ENCODE peak calls at places on chromosome 6, in seven cellular contexts. R, U, E, L, N, S and A are unnamed samples.

GRCh38 chr6:16105874-16106273 is 23.0 kb upstream of the MYLIP start:
- DNase-seq in R (no peak), U (no peak), E (no peak), L (no peak), N (peak; percentile 27), S (peak; percentile 13), A (no peak)

GRCh38 chr6:123962508-123962907 is 158.8 kb downstream of the NKAIN2 start:
- DNase-seq in R (no peak), U (no peak), E (peak; percentile 83), L (no peak), N (no peak), S (peak; percentile 69), A (no peak)

GRCh38 chr6:52741872-52742271 is 21.4 kb downstream of the GSTA2 start:
- DNase-seq in R (no peak), U (no peak), E (no peak), L (no peak), N (no peak), S (no peak), A (no peak)

GRCh38 chr6:89050155-89050554 is 30.4 kb upstream of the PNRC1 start:
- DNase-seq in R (peak; percentile 52), U (no peak), E (no peak), L (no peak), N (peak; percentile 91), S (peak; percentile 43), A (peak; percentile 42)

GRCh38 chr6:122407712-122408111 is 8.3 kb downstream of the HSF2 start:
- DNase-seq in R (no peak), U (no peak), E (no peak), L (no peak), N (no peak), S (no peak), A (no peak)

GRCh38 chr6:6131492-6132109 is 124.9 kb upstream of the NRN1 start:
- DNase-seq in R (no peak), U (no peak), E (no peak), L (peak; percentile 86), N (no peak), S (peak; percentile 29), A (peak; percentile 13)

GRCh38 chr6:11043552-11043960 is 549 bp downstream of the ELOVL2 start:
- DNase-seq in R (no peak), U (no peak), E (no peak), L (no peak), N (no peak), S (peak; percentile 32), A (no peak)

GRCh38 chr6:167735498-167736201 is 91.1 kb upstream of the AFDN start:
- DNase-seq in R (no peak), U (no peak), E (no peak), L (no peak), N (no peak), S (no peak), A (no peak)

GRCh38 chr6:14721103-14721758 is 524.6 kb upstream of the JARID2 start:
- DNase-seq in R (no peak), U (no peak), E (no peak), L (no peak), N (peak; percentile 61), S (peak; percentile 43), A (no peak)

GRCh38 chr6:31227143-31227542 is 44.7 kb downstream of the HLA-C start:
- DNase-seq in R (no peak), U (no peak), E (no peak), L (no peak), N (no peak), S (no peak), A (no peak)

GRCh38 chr6:132483779-132484679 is 28.9 kb downstream of the STX7 start:
- DNase-seq in R (no peak), U (no peak), E (no peak), L (peak; percentile 72), N (peak; percentile 82), S (peak; percentile 76), A (no peak)

GRCh38 chr6:145204258-145204766 is 531.0 kb downstream of the EPM2A start:
- DNase-seq in R (no peak), U (no peak), E (no peak), L (no peak), N (no peak), S (no peak), A (no peak)

GRCh38 chr6:169520104-169520503 is 181.7 kb downstream of the WDR27 start:
- DNase-seq in R (no peak), U (no peak), E (no peak), L (no peak), N (peak; percentile 69), S (no peak), A (no peak)

GRCh38 chr6:43129434-43130194 is 41.5 kb upstream of the SRF start:
- DNase-seq in R (no peak), U (peak; percentile 70), E (no peak), L (peak; percentile 62), N (peak; percentile 55), S (peak; percentile 39), A (peak; percentile 35)

GRCh38 chr6:8814440-8815000 is 379.2 kb upstream of the SLC35B3 start:
- DNase-seq in R (no peak), U (no peak), E (no peak), L (no peak), N (no peak), S (no peak), A (no peak)

GRCh38 chr6:44245912-44246662 is 814 bp upstream of the HSP90AB1 start:
- DNase-seq in R (peak; percentile 86), U (peak; percentile 92), E (peak; percentile 97), L (peak; percentile 95), N (peak; percentile 85), S (peak; percentile 92), A (peak; percentile 92)

GRCh38 chr6:44249082-44249748 is 2.3 kb downstream of the HSP90AB1 start:
- DNase-seq in R (no peak), U (no peak), E (no peak), L (no peak), N (no peak), S (no peak), A (no peak)

GRCh38 chr6:44246663-44247337 is at the start of gene HSP90AB1:
- DNase-seq in R (peak; percentile 99), U (peak; percentile 95), E (peak; percentile 95), L (peak; percentile 97), N (peak; percentile 99), S (peak; percentile 98), A (peak; percentile 95)

GRCh38 chr6:44248579-44248978 is 1.7 kb downstream of the HSP90AB1 start:
- DNase-seq in R (no peak), U (no peak), E (no peak), L (no peak), N (no peak), S (no peak), A (no peak)

DNA sequence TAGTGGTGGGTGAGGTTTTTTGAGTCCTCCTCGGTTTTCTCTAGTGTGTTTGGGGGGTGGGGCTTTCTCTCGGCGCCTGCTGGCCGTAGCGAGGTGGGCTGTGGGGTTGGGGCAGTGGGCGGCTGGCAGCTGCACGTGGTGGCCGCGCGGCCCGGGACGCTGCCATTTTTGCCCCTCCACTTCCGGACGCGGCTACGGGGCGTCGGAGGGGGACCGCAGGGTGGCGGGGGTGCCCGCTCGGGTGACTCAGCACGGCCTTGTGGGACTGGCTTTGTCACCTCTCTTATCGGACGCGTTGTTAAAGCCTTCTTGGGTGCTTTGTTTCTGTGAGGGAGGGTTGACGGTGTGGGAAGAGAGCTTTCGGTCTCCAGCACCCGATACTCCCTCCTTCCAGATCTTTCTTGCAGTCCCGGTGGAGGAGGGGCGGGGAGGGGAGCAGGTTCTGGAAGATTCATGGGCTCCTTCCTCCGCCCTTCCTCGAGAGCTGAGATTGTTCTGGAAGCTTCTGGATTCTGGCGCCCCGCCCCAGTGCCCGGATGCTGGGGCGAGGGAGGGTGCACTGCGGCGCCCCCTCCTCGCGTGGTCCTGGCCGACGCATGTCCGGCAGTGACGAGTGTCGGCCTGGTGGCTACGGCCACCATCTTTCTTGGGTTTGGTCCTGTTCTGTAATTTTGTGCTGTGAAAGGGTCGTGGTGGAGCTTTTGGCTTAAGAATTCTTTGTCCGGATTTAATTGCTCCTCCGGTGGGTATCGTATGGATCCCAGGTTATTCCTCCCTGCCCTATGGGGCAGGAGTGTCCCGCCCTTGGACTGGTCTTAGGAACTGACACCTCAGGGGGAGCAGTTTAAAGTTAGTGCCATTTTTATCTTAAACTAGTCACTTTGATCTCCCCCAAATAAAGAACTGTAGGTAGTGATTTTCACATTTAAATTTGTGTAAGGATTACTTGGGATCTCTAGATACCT is 719 bp downstream of the HSP90AB1 start:
- DNase-seq in R (peak; percentile 75), U (peak; percentile 90), E (peak; percentile 90), L (peak; percentile 63), N (peak; percentile 68), S (peak; percentile 81), A (peak; percentile 70)
- H3K4me3 ChIP-seq in R (peak overlapping the region; percentile 95), U (peak overlapping the region; percentile 81), E (peak overlapping the region; percentile 96), L (peak overlapping the region; percentile 95), N (peak overlapping the region; percentile 87), S (peak overlapping the region; percentile 99), A (peak overlapping the region; percentile 97)

GRCh38 chr6:113363866-113364265 is 493.3 kb upstream of the MARCKS start:
- DNase-seq in R (no peak), U (no peak), E (no peak), L (no peak), N (no peak), S (no peak), A (no peak)
- H3K27ac ChIP-seq in R (no peak overlapping the region), U (no peak overlapping the region), E (no peak overlapping the region), L (no peak overlapping the region), N (no peak overlapping the region), S (no peak overlapping the region), A (no peak overlapping the region)

DNA sequence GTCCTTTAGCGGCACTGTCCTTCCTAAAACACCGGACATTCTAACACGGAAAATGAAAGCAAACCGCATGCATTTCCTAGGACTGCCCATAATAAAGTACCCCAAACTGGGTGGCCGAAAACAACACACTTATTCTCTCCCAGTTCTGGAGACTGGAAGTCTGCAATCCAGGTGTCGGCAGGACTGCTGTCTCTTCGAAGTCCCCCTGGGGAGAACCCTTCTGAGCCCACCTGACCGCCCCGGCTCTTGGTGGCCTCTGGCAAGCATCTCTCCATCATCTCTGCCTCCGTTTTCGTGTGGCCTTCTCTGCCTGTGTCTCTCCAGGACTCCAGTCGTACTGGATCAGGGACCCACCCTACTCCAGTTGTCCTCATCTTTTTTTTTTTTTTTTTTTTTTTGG is 55.4 kb downstream of the SYNJ2 start:
- DNase-seq in R (no peak), U (no peak), E (peak; percentile 27), L (no peak), N (no peak), S (no peak), A (no peak)
- H3K36me3 ChIP-seq in R (no peaks in the 10 kb centered on the region), U (no peaks in the 10 kb centered on the region), E (no peaks in the 10 kb centered on the region), L (no peaks in the 10 kb centered on the region), N (peaks cover 19% of the 10 kb centered on the region), S (no peaks in the 10 kb centered on the region), A (peaks cover 26% of the 10 kb centered on the region)

GRCh38 chr6:77072694-77073409 is 390.4 kb downstream of the HTR1B start:
- DNase-seq in R (no peak), U (no peak), E (no peak), L (no peak), N (no peak), S (no peak), A (no peak)

GRCh38 chr6:77073410-77073760 is 389.9 kb downstream of the HTR1B start:
- DNase-seq in R (no peak), U (no peak), E (no peak), L (no peak), N (no peak), S (no peak), A (no peak)

DNA sequence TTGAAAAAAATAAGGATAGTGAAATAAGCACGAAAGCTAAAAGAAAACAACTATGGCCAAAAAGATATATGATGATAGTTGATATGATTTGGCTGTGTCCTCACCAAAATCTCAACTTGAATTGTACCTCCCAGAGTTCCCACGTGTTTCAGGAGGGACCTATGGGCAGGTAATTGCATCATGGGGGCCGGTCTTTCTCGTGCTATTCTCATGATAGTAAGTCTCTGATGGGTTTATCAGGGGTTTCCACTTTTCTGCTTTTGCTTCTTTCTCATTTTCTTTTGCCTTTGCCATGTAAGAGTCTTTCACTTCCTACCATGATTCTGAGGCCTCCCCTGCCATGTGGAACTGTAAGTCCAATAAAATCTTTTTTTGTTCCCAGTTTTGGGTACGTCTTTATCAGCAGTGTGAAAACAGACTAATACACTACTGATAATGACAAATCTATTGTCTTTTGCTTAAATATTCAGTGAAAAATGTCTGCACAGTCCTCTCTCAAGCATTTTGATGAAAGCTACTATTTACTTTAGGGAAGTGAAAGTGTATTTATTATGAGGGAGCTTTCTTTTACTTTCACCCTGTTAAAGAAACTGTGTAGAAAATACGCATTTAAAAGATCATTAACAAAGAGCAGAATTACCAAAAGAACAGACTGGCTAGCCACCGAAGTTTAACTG is 389.1 kb downstream of the HTR1B start:
- DNase-seq in R (no peak), U (no peak), E (no peak), L (no peak), N (no peak), S (no peak), A (no peak)
- H3K4me3 ChIP-seq in R (no peak overlapping the region), U (no peak overlapping the region), E (no peak overlapping the region), L (no peak overlapping the region), N (no peak overlapping the region), S (no peak overlapping the region), A (no peak overlapping the region)